ENCODE peak calls at places on chromosomes 11 and 22, in seven cellular contexts. U is dorsolateral prefrontal cortex, N is psoas muscle, O is T follicular helper cell, T is heart left ventricle, B is kidney, E is ACHN. Z is an unnamed sample.

GRCh38 chr11:65584723-65585171 is 8.9 kb downstream of the EHBP1L1 start:
- DNase-seq in B (peak), T (no peak), E (no peak), U (no peak), N (no peak), O (no peak), Z (no peak)

GRCh38 chr22:25067851-25068421 is 115.4 kb downstream of the KIAA1671 start:
- DNase-seq in N (peak), O (peak), B (no peak), E (no peak), U (no peak), T (no peak), Z (no peak)

GRCh38 chr22:30386960-30387848 is at the start of gene RNF215:
- DNase-seq in E (peak), B (peak), U (peak), N (peak), T (peak), O (peak), Z (no peak)

GRCh38 chr11:20327377-20327776 is 36.1 kb upstream of the HTATIP2 start:
- DNase-seq in N (no peak), O (no peak), T (no peak), E (no peak), U (no peak), B (no peak), Z (no peak)

GRCh38 chr11:65640483-65641207 is 2.7 kb downstream of the SIPA1 start:
- DNase-seq in N (no peak), E (no peak), U (no peak), B (peak), T (peak), O (no peak), Z (no peak)

GRCh38 chr11:64745523-64746328 is 1.8 kb upstream of the RASGRP2 start:
- DNase-seq in E (peak), O (peak), U (no peak), T (peak), N (peak), B (peak), Z (no peak)

GRCh38 chr11:109695696-109696095 is 273.7 kb downstream of the C11orf87 start:
- DNase-seq in T (no peak), E (no peak), O (no peak), U (no peak), N (no peak), B (no peak), Z (no peak)

GRCh38 chr11:93080146-93080759 is 110.8 kb downstream of the MTNR1B start:
- DNase-seq in O (no peak), T (no peak), E (no peak), U (no peak), N (no peak), B (no peak), Z (no peak)

GRCh38 chr11:10413268-10413667 is 41.8 kb upstream of the AMPD3 start:
- DNase-seq in O (peak), U (peak), N (no peak), B (no peak), E (peak), T (no peak), Z (no peak)

GRCh38 chr11:2376751-2377451 is at the start of gene CD81:
- DNase-seq in U (peak), N (peak), E (peak), T (peak), O (peak), B (peak), Z (no peak)

GRCh38 chr11:117715801-117716200 is 81.2 kb downstream of the DSCAML1 start:
- DNase-seq in O (no peak), N (no peak), T (no peak), E (no peak), U (no peak), B (no peak), Z (no peak)

GRCh38 chr11:102097175-102097574 is 13.1 kb upstream of the YAP1 start:
- DNase-seq in B (no peak), T (no peak), O (no peak), U (no peak), N (no peak), E (no peak), Z (no peak)

GRCh38 chr22:37233751-37234631 is 10.1 kb downstream of the RAC2 start:
- DNase-seq in E (no peak), N (peak), O (no peak), T (no peak), B (peak), U (no peak), Z (no peak)

GRCh38 chr11:120744016-120744994 is 232.8 kb downstream of the GRIK4 start:
- DNase-seq in E (no peak), N (no peak), U (no peak), B (no peak), O (no peak), T (no peak), Z (no peak)

GRCh38 chr22:29231971-29232959 is 26.6 kb downstream of the EMID1 start:
- DNase-seq in T (peak), B (peak), N (peak), E (no peak), U (no peak), O (no peak), Z (no peak)

GRCh38 chr22:21051836-21052400 is 6.2 kb downstream of the LRRC74B start:
- DNase-seq in N (no peak), T (no peak), E (no peak), B (peak), U (no peak), O (no peak), Z (no peak)

GRCh38 chr22:26658161-26658560 is 773 bp downstream of the MIAT start:
- DNase-seq in B (no peak), E (no peak), U (no peak), T (no peak), O (no peak), N (no peak), Z (no peak)

GRCh38 chr11:47003180-47003877 is 66.8 kb downstream of the CSTPP1 start:
- DNase-seq in O (no peak), T (peak), N (no peak), E (no peak), U (no peak), B (no peak), Z (no peak)

GRCh38 chr11:43920598-43921419 is 21.6 kb upstream of the C11orf96 start:
- DNase-seq in U (no peak), E (peak), T (peak), O (no peak), B (no peak), N (peak), Z (peak)

GRCh38 chr11:44538375-44539054 is 26.9 kb upstream of the CD82 start:
- DNase-seq in O (peak), E (peak), N (peak), T (peak), U (peak), B (peak), Z (no peak)

GRCh38 chr11:61041755-61042518 is 60.4 kb upstream of the CD5 start:
- DNase-seq in N (no peak), B (peak), O (peak), U (no peak), T (peak), E (no peak), Z (no peak)

GRCh38 chr11:3161309-3161708 is 3.8 kb downstream of the OSBPL5 start:
- DNase-seq in N (peak), T (no peak), E (no peak), U (peak), B (peak), O (no peak), Z (no peak)

GRCh38 chr22:50526849-50527801 is 1.7 kb upstream of the SCO2 start:
- DNase-seq in T (peak), N (peak), O (no peak), E (peak), U (no peak), B (peak), Z (no peak)

GRCh38 chr11:26806209-26806608 is 84.3 kb upstream of the SLC5A12 start:
- DNase-seq in B (no peak), T (no peak), E (no peak), N (no peak), O (no peak), U (no peak), Z (no peak)

GRCh38 chr11:64971421-64972233 is at the start of gene MAJIN:
- DNase-seq in O (peak), U (no peak), T (peak), E (peak), B (peak), N (peak), Z (no peak)

GRCh38 chr11:35461917-35462316 is 42.6 kb upstream of the SLC1A2 start:
- DNase-seq in T (no peak), U (no peak), E (no peak), B (no peak), N (no peak), O (no peak), Z (no peak)

GRCh38 chr11:133146697-133147306 is 385.5 kb downstream of the OPCML start:
- DNase-seq in N (no peak), B (no peak), E (no peak), T (no peak), O (no peak), U (no peak), Z (no peak)

GRCh38 chr22:34943830-34944229 is 122.1 kb upstream of the ISX start:
- DNase-seq in O (no peak), B (no peak), E (peak), U (no peak), T (no peak), N (no peak), Z (no peak)

GRCh38 chr11:92550411-92550810 is 325.8 kb downstream of the FAT3 start:
- DNase-seq in O (no peak), N (no peak), U (no peak), T (peak), B (no peak), E (no peak), Z (no peak)

Z was measured in epithelial cell of proximal tubule.